ENCODE peak calls at places on chromosomes 4 and X, in nine cellular contexts. One of them, this sample, is unnamed.

GRCh38 chr4:23374280-23374679 is 515.6 kb downstream of the PPARGC1A start:
- DNase-seq in MM.1S: no peak
- DNase-seq in BE2C: no peak
- DNase-seq in esophagus muscularis mucosa: no peak
- DNase-seq in ovary: no peak
- DNase-seq in heart right ventricle: no peak
- DNase-seq in astrocyte of the spinal cord: no peak
- DNase-seq in PC-3: no peak
- DNase-seq in endothelial cell: no peak
- DNase-seq in this sample: no peak

GRCh38 chr4:15714616-15715015 is 11.8 kb downstream of the BST1 start:
- DNase-seq in MM.1S: no peak
- DNase-seq in BE2C: no peak
- DNase-seq in esophagus muscularis mucosa: no peak
- DNase-seq in ovary: no peak
- DNase-seq in heart right ventricle: no peak
- DNase-seq in astrocyte of the spinal cord: peak
- DNase-seq in PC-3: no peak
- DNase-seq in endothelial cell: no peak
- DNase-seq in this sample: peak

GRCh38 chrX:37545066-37545465 is 26.4 kb upstream of the LANCL3 start:
- DNase-seq in MM.1S: no peak
- DNase-seq in BE2C: no peak
- DNase-seq in esophagus muscularis mucosa: no peak
- DNase-seq in ovary: no peak
- DNase-seq in heart right ventricle: no peak
- DNase-seq in astrocyte of the spinal cord: no peak
- DNase-seq in PC-3: no peak
- DNase-seq in endothelial cell: no peak
- DNase-seq in this sample: no peak

GRCh38 chr4:3201718-3202702 is 46.9 kb upstream of the MSANTD1 start:
- DNase-seq in MM.1S: no peak
- DNase-seq in BE2C: no peak
- DNase-seq in esophagus muscularis mucosa: no peak
- DNase-seq in ovary: no peak
- DNase-seq in heart right ventricle: no peak
- DNase-seq in astrocyte of the spinal cord: peak
- DNase-seq in PC-3: no peak
- DNase-seq in endothelial cell: no peak
- DNase-seq in this sample: no peak

GRCh38 chrX:49001521-49002090 is 458 bp downstream of the GRIPAP1 start:
- DNase-seq in MM.1S: peak
- DNase-seq in BE2C: peak
- DNase-seq in esophagus muscularis mucosa: no peak
- DNase-seq in ovary: no peak
- DNase-seq in heart right ventricle: no peak
- DNase-seq in astrocyte of the spinal cord: peak
- DNase-seq in PC-3: peak
- DNase-seq in endothelial cell: peak
- DNase-seq in this sample: no peak

GRCh38 chr4:77126844-77127614 is 30.0 kb upstream of the CCNG2 start:
- DNase-seq in MM.1S: peak
- DNase-seq in BE2C: no peak
- DNase-seq in esophagus muscularis mucosa: no peak
- DNase-seq in ovary: no peak
- DNase-seq in heart right ventricle: no peak
- DNase-seq in astrocyte of the spinal cord: no peak
- DNase-seq in PC-3: no peak
- DNase-seq in endothelial cell: no peak
- DNase-seq in this sample: no peak

GRCh38 chr4:4402966-4403365 is 16.1 kb downstream of the NSG1 start:
- DNase-seq in MM.1S: no peak
- DNase-seq in BE2C: no peak
- DNase-seq in esophagus muscularis mucosa: no peak
- DNase-seq in ovary: no peak
- DNase-seq in heart right ventricle: no peak
- DNase-seq in astrocyte of the spinal cord: no peak
- DNase-seq in PC-3: peak
- DNase-seq in endothelial cell: no peak
- DNase-seq in this sample: no peak

GRCh38 chrX:46791927-46792825 is 33.3 kb upstream of the SLC9A7 start:
- DNase-seq in MM.1S: no peak
- DNase-seq in BE2C: no peak
- DNase-seq in esophagus muscularis mucosa: no peak
- DNase-seq in ovary: no peak
- DNase-seq in heart right ventricle: no peak
- DNase-seq in astrocyte of the spinal cord: peak
- DNase-seq in PC-3: peak
- DNase-seq in endothelial cell: no peak
- DNase-seq in this sample: no peak

GRCh38 chrX:57918750-57919436 is 8.6 kb upstream of the ZXDA start:
- DNase-seq in MM.1S: peak
- DNase-seq in BE2C: no peak
- DNase-seq in esophagus muscularis mucosa: no peak
- DNase-seq in ovary: no peak
- DNase-seq in heart right ventricle: peak
- DNase-seq in astrocyte of the spinal cord: peak
- DNase-seq in PC-3: peak
- DNase-seq in endothelial cell: no peak
- DNase-seq in this sample: no peak

GRCh38 chrX:152632445-152633097 is 5.1 kb upstream of the GABRQ start:
- DNase-seq in MM.1S: peak
- DNase-seq in BE2C: peak
- DNase-seq in esophagus muscularis mucosa: peak
- DNase-seq in ovary: no peak
- DNase-seq in heart right ventricle: peak
- DNase-seq in astrocyte of the spinal cord: peak
- DNase-seq in PC-3: peak
- DNase-seq in endothelial cell: peak
- DNase-seq in this sample: no peak

GRCh38 chr4:128865132-128865531 is 55.6 kb downstream of the JADE1 start:
- DNase-seq in MM.1S: no peak
- DNase-seq in BE2C: no peak
- DNase-seq in esophagus muscularis mucosa: no peak
- DNase-seq in ovary: no peak
- DNase-seq in heart right ventricle: no peak
- DNase-seq in astrocyte of the spinal cord: no peak
- DNase-seq in PC-3: no peak
- DNase-seq in endothelial cell: no peak
- DNase-seq in this sample: no peak

GRCh38 chr4:13543648-13544555 is at the start of gene NKX3-2:
- DNase-seq in MM.1S: no peak
- DNase-seq in BE2C: no peak
- DNase-seq in esophagus muscularis mucosa: peak
- DNase-seq in ovary: no peak
- DNase-seq in heart right ventricle: no peak
- DNase-seq in astrocyte of the spinal cord: no peak
- DNase-seq in PC-3: peak
- DNase-seq in endothelial cell: peak
- DNase-seq in this sample: no peak

GRCh38 chr4:38538517-38538916 is 125.5 kb upstream of the KLF3 start:
- DNase-seq in MM.1S: no peak
- DNase-seq in BE2C: no peak
- DNase-seq in esophagus muscularis mucosa: no peak
- DNase-seq in ovary: no peak
- DNase-seq in heart right ventricle: no peak
- DNase-seq in astrocyte of the spinal cord: no peak
- DNase-seq in PC-3: no peak
- DNase-seq in endothelial cell: no peak
- DNase-seq in this sample: no peak

GRCh38 chr4:38533024-38533556 is 130.9 kb upstream of the KLF3 start:
- DNase-seq in MM.1S: no peak
- DNase-seq in BE2C: no peak
- DNase-seq in esophagus muscularis mucosa: no peak
- DNase-seq in ovary: no peak
- DNase-seq in heart right ventricle: no peak
- DNase-seq in astrocyte of the spinal cord: no peak
- DNase-seq in PC-3: no peak
- DNase-seq in endothelial cell: no peak
- DNase-seq in this sample: no peak

GRCh38 chr4:38531126-38531737 is 132.8 kb upstream of the KLF3 start:
- DNase-seq in MM.1S: peak
- DNase-seq in BE2C: no peak
- DNase-seq in esophagus muscularis mucosa: no peak
- DNase-seq in ovary: no peak
- DNase-seq in heart right ventricle: no peak
- DNase-seq in astrocyte of the spinal cord: peak
- DNase-seq in PC-3: no peak
- DNase-seq in endothelial cell: no peak
- DNase-seq in this sample: no peak

GRCh38 chr4:38530486-38530885 is 133.5 kb upstream of the KLF3 start:
- DNase-seq in MM.1S: no peak
- DNase-seq in BE2C: no peak
- DNase-seq in esophagus muscularis mucosa: no peak
- DNase-seq in ovary: no peak
- DNase-seq in heart right ventricle: no peak
- DNase-seq in astrocyte of the spinal cord: no peak
- DNase-seq in PC-3: no peak
- DNase-seq in endothelial cell: no peak
- DNase-seq in this sample: no peak

GRCh38 chr4:38534344-38534743 is 129.7 kb upstream of the KLF3 start:
- DNase-seq in MM.1S: no peak
- DNase-seq in BE2C: no peak
- DNase-seq in esophagus muscularis mucosa: no peak
- DNase-seq in ovary: no peak
- DNase-seq in heart right ventricle: no peak
- DNase-seq in astrocyte of the spinal cord: no peak
- DNase-seq in PC-3: no peak
- DNase-seq in endothelial cell: no peak
- DNase-seq in this sample: no peak
- TF ChIP-seq CTCF in MM.1S: no peak
- TF ChIP-seq CTCF in BE2C: no peak
- TF ChIP-seq CTCF in esophagus muscularis mucosa: no peak
- TF ChIP-seq CTCF in ovary: no peak
- TF ChIP-seq CTCF in heart right ventricle: no peak
- TF ChIP-seq CTCF in astrocyte of the spinal cord: no peak
- TF ChIP-seq CTCF in PC-3: no peak
- TF ChIP-seq CTCF in endothelial cell: no peak
- TF ChIP-seq CTCF in this sample: no peak

DNA sequence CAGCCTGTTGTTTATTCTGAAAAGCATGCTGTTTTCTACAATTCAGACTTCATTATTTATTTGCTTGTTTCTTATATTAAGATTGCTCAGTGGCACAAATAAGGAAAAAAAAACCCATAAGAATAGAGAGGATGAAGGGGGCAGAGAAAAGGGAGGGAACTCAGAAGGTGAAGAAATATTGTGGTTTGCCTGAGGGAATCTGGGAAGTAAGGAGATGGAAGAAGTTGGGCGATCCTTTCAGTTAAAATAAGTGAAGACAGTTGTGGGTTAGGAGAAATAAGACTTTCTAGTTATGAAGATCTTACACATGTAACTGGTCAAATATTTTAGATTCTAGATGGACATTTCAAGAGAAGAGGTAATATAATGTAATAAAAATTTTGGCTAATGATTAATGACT is 138.8 kb upstream of the LIMCH1 start:
- DNase-seq in MM.1S: no peak
- DNase-seq in BE2C: no peak
- DNase-seq in esophagus muscularis mucosa: no peak
- DNase-seq in ovary: no peak
- DNase-seq in heart right ventricle: no peak
- DNase-seq in astrocyte of the spinal cord: no peak
- DNase-seq in PC-3: no peak
- DNase-seq in endothelial cell: no peak
- DNase-seq in this sample: no peak
- TF ChIP-seq CTCF in MM.1S: no peak
- TF ChIP-seq CTCF in BE2C: no peak
- TF ChIP-seq CTCF in esophagus muscularis mucosa: no peak
- TF ChIP-seq CTCF in ovary: no peak
- TF ChIP-seq CTCF in heart right ventricle: no peak
- TF ChIP-seq CTCF in astrocyte of the spinal cord: no peak
- TF ChIP-seq CTCF in PC-3: no peak
- TF ChIP-seq CTCF in endothelial cell: no peak
- TF ChIP-seq CTCF in this sample: no peak

GRCh38 chr4:70838400-70838971 is 1.2 kb downstream of the GRSF1 start:
- DNase-seq in MM.1S: no peak
- DNase-seq in BE2C: peak
- DNase-seq in esophagus muscularis mucosa: no peak
- DNase-seq in ovary: no peak
- DNase-seq in heart right ventricle: no peak
- DNase-seq in astrocyte of the spinal cord: peak
- DNase-seq in PC-3: no peak
- DNase-seq in endothelial cell: no peak
- DNase-seq in this sample: no peak

GRCh38 chr4:70842761-70843435 is 3.2 kb upstream of the GRSF1 start:
- DNase-seq in MM.1S: no peak
- DNase-seq in BE2C: no peak
- DNase-seq in esophagus muscularis mucosa: no peak
- DNase-seq in ovary: no peak
- DNase-seq in heart right ventricle: no peak
- DNase-seq in astrocyte of the spinal cord: no peak
- DNase-seq in PC-3: peak
- DNase-seq in endothelial cell: no peak
- DNase-seq in this sample: no peak

GRCh38 chr4:70841951-70842350 is 2.3 kb upstream of the GRSF1 start:
- DNase-seq in MM.1S: no peak
- DNase-seq in BE2C: no peak
- DNase-seq in esophagus muscularis mucosa: no peak
- DNase-seq in ovary: no peak
- DNase-seq in heart right ventricle: no peak
- DNase-seq in astrocyte of the spinal cord: no peak
- DNase-seq in PC-3: no peak
- DNase-seq in endothelial cell: no peak
- DNase-seq in this sample: no peak

GRCh38 chr4:70838972-70839536 is 636 bp downstream of the GRSF1 start:
- DNase-seq in MM.1S: peak
- DNase-seq in BE2C: peak
- DNase-seq in esophagus muscularis mucosa: peak
- DNase-seq in ovary: peak
- DNase-seq in heart right ventricle: peak
- DNase-seq in astrocyte of the spinal cord: peak
- DNase-seq in PC-3: peak
- DNase-seq in endothelial cell: peak
- DNase-seq in this sample: peak

GRCh38 chr4:70839537-70840093 is at the start of gene GRSF1:
- DNase-seq in MM.1S: peak
- DNase-seq in BE2C: peak
- DNase-seq in esophagus muscularis mucosa: peak
- DNase-seq in ovary: peak
- DNase-seq in heart right ventricle: peak
- DNase-seq in astrocyte of the spinal cord: peak
- DNase-seq in PC-3: peak
- DNase-seq in endothelial cell: peak
- DNase-seq in this sample: peak
- TF ChIP-seq CTCF in MM.1S: no peak
- TF ChIP-seq CTCF in BE2C: no peak
- TF ChIP-seq CTCF in esophagus muscularis mucosa: no peak
- TF ChIP-seq CTCF in ovary: no peak
- TF ChIP-seq CTCF in heart right ventricle: peak
- TF ChIP-seq CTCF in astrocyte of the spinal cord: peak
- TF ChIP-seq CTCF in PC-3: no peak
- TF ChIP-seq CTCF in endothelial cell: no peak
- TF ChIP-seq CTCF in this sample: no peak

DNA sequence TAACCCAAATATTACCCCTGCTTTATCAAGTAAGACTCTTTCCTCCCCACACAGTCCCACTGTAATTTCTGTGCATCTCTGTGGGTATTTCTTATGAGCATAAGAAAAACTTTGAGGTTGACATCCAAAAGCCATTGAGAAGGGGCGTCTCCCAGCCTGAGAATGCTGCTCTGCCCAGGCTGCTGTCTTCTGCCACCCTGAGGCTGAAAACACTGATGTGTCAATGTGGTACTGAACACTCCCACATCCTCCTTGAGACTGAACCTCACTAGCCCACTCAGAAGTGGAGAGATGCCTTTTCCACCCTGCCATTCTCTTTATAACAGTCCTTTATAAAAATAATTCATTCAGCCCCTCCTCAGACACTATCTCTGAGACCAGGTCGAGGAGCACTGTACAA is 120.8 kb downstream of the SMIM20 start:
- DNase-seq in MM.1S: no peak
- DNase-seq in BE2C: no peak
- DNase-seq in esophagus muscularis mucosa: no peak
- DNase-seq in ovary: no peak
- DNase-seq in heart right ventricle: no peak
- DNase-seq in astrocyte of the spinal cord: no peak
- DNase-seq in PC-3: no peak
- DNase-seq in endothelial cell: no peak
- DNase-seq in this sample: no peak
- TF ChIP-seq CTCF in MM.1S: no peak
- TF ChIP-seq CTCF in BE2C: no peak
- TF ChIP-seq CTCF in esophagus muscularis mucosa: no peak
- TF ChIP-seq CTCF in ovary: no peak
- TF ChIP-seq CTCF in heart right ventricle: no peak
- TF ChIP-seq CTCF in astrocyte of the spinal cord: no peak
- TF ChIP-seq CTCF in PC-3: no peak
- TF ChIP-seq CTCF in endothelial cell: no peak
- TF ChIP-seq CTCF in this sample: no peak

This sample was measured in right atrium auricular region.